ENCODE peak calls at places on chromosomes 3 and 15, in six cellular contexts. H, Y, C, V, E and I are unnamed samples.

GRCh38 chr3:50167069-50167781 is 12.1 kb downstream of the SEMA3F start:
- DNase-seq in E (no peak), V (no peak), H (no peak), Y (no peak), C (no peak), I (no peak)

GRCh38 chr3:61666032-61666431 is 104.7 kb downstream of the PTPRG start:
- DNase-seq in H (no peak), E (no peak), V (no peak), Y (no peak), C (no peak), I (no peak)

GRCh38 chr15:69861331-69862171 is 236.2 kb downstream of the TLE3 start:
- DNase-seq in V (no peak), E (no peak), H (no peak), Y (no peak), C (peak), I (no peak)

GRCh38 chr3:124620600-124621063 is 109.6 kb upstream of the UMPS start:
- DNase-seq in C (no peak), V (no peak), E (peak), Y (no peak), H (no peak), I (no peak)

GRCh38 chr3:155313303-155313702 is 19.8 kb upstream of the STRIT1 start:
- DNase-seq in E (no peak), Y (no peak), V (no peak), H (no peak), C (no peak), I (no peak)

GRCh38 chr3:29429055-29429454 is 148.2 kb downstream of the RBMS3 start:
- DNase-seq in V (no peak), H (no peak), E (no peak), Y (no peak), C (no peak), I (no peak)

GRCh38 chr3:151894219-151894618 is 20.8 kb downstream of the SUCNR1 start:
- DNase-seq in C (no peak), V (no peak), H (no peak), Y (no peak), E (no peak), I (no peak)

GRCh38 chr3:52063026-52063723 is 6.8 kb upstream of the DUSP7 start:
- DNase-seq in H (no peak), V (no peak), E (no peak), Y (no peak), C (no peak), I (no peak)

GRCh38 chr3:59424268-59425010 is 374.6 kb upstream of the CFAP20DC start:
- DNase-seq in Y (no peak), C (no peak), E (no peak), H (no peak), V (no peak), I (no peak)

GRCh38 chr15:52040167-52040900 is 21.3 kb downstream of the MAPK6 start:
- DNase-seq in Y (no peak), H (peak), V (no peak), E (no peak), C (no peak), I (no peak)

GRCh38 chr3:195061756-195062655 is 209.0 kb downstream of the XXYLT1 start:
- DNase-seq in E (no peak), C (peak), H (no peak), V (peak), Y (no peak), I (no peak)

GRCh38 chr15:43939070-43939469 is 112.3 kb downstream of the WDR76 start:
- DNase-seq in Y (no peak), E (no peak), V (no peak), H (no peak), C (no peak), I (no peak)
- TF ChIP-seq CTCF in Y (no peak), E (no peak), V (peak), H (peak), C (no peak), I (no peak)

GRCh38 chr3:44915702-44916438 is 41.5 kb downstream of the TGM4 start:
- DNase-seq in C (no peak), E (no peak), V (no peak), H (no peak), Y (no peak), I (no peak)
- TF ChIP-seq CTCF in C (no peak), E (no peak), V (peak), H (peak), Y (no peak), I (no peak)

GRCh38 chr3:63753995-63754394 is 65.1 kb upstream of the C3orf49 start:
- DNase-seq in Y (no peak), V (no peak), H (no peak), C (no peak), E (no peak), I (no peak)

GRCh38 chr3:63753567-63753966 is 65.5 kb upstream of the C3orf49 start:
- DNase-seq in Y (no peak), C (no peak), E (no peak), H (peak), V (no peak), I (no peak)

GRCh38 chr3:63746211-63746610 is 72.9 kb upstream of the C3orf49 start:
- DNase-seq in V (no peak), C (no peak), E (no peak), Y (no peak), H (no peak), I (no peak)

GRCh38 chr3:63745757-63746156 is 73.3 kb upstream of the C3orf49 start:
- DNase-seq in C (no peak), E (no peak), Y (no peak), V (no peak), H (no peak), I (no peak)

GRCh38 chr3:63751459-63751858 is 67.6 kb upstream of the C3orf49 start:
- DNase-seq in Y (no peak), V (no peak), C (no peak), E (no peak), H (no peak), I (no peak)
- TF ChIP-seq CTCF in Y (no peak), V (no peak), C (no peak), E (no peak), H (no peak), I (no peak)

DNA sequence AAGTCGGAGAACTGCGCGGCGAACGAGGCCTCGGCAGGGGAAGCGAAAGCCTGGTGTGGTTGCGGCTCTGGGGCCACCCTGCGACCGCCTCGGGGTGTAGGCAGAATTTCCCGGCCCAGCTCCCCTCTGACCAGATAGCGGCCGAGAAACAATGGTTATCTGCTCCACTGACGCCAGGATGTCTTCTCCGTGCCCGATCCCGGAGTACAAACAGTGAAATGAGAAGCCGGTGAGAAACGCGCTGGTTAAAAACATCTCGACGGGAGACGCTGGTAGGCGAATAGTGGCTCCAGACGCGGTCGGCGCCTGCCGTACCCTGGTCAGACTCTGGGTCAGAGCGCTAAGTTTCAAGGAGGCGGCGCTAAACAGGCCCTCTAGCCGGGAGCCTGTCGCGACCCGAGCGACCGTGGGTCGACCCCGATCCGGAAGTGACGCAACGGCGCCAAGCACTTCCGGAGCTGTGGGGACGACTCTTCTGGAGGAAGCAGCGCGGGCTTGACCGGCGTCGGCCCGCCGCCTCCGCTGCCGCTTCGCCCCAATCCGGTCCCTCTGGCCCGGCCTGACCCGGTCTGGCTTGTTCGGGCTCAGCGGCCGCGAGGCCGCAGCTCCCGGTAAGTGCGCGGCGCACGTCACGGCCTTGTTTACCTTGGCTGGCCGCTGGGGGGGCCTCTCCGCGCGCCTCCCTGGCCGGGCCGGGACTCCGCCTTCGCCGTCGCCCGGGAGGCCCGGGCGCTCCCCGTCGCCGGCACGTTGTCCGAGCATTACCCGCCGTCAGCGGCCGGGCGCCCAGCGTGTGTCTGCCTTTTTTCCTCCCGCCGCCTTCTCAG is at the start of gene ARIH2:
- DNase-seq in V (peak), C (peak), Y (peak), E (peak), H (peak), I (peak)
- TF ChIP-seq CTCF in V (no peak), C (peak), Y (no peak), E (peak), H (peak), I (no peak)

DNA sequence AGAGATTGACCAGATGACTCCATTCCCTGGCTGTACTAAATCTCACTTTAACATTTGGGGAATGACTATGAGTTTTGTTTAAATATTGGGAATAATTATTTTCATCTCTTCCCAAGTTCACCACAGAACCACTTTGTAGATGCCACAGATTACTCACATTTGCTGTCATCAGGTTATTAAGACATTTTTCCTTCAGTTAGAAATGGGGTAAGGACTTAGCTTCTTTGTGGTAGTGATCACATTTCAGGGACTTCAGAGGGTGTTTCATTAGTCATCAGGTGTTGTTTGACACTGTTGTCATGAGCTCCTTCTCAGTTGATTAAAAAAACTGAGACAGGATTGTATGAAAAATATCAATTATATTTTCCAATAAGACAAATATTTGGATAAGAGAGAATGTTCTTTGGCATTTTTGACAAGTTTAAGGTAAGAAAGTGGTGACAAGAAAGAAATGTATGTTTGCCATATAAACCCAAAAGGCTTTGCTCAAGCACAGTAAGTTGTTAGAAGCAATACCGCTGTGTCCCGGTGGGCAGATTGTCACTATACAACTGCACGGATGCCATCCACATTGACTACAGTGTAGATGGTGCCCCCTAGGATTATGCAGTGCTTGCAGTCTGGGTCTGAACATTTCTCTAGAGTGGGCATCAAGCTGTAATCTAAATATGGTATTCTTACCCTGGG is 22.3 kb downstream of the FBXL2 start:
- DNase-seq in E (no peak), Y (no peak), V (no peak), C (no peak), H (no peak), I (no peak)
- TF ChIP-seq CTCF in E (no peak), Y (no peak), V (no peak), C (no peak), H (no peak), I (no peak)

DNA sequence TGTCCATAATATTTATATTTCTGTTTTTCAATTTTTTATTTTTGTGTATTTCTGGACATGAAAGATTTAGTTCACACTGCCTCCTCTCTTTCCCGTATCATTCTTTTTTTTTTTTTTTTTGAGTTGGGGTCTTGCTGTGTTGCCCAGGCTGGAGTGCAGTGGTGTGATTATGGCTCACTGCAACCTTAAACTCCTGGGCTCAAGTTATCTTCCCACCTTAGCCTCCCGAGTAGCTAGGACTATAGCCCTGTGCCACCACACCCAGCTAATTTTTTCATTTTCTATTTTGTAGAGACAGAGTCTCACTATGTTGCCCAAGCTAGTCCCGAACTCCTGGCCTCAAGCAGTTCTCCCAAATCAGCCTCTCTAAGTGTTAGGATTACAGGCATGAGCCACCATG is 53.6 kb downstream of the PRKCI start:
- DNase-seq in V (no peak), H (no peak), Y (no peak), C (no peak), E (no peak), I (no peak)
- TF ChIP-seq CTCF in V (no peak), H (no peak), Y (no peak), C (no peak), E (no peak), I (no peak)

GRCh38 chr3:66038726-66039589 is at the start of gene MAGI1:
- DNase-seq in C (peak), H (peak), E (peak), Y (peak), V (peak), I (peak)
- TF ChIP-seq CTCF in C (no peak), H (no peak), E (no peak), Y (no peak), V (no peak), I (no peak)

GRCh38 chr3:18127864-18128185 is 297.3 kb downstream of the SATB1 start:
- DNase-seq in C (no peak), E (no peak), Y (no peak), V (no peak), H (no peak), I (no peak)

GRCh38 chr3:18122264-18122663 is 302.9 kb downstream of the SATB1 start:
- DNase-seq in V (no peak), E (no peak), Y (no peak), H (no peak), C (no peak), I (no peak)

GRCh38 chr3:18124501-18124900 is 300.6 kb downstream of the SATB1 start:
- DNase-seq in Y (no peak), V (no peak), E (no peak), H (no peak), C (no peak), I (no peak)

GRCh38 chr3:18126772-18127171 is 298.4 kb downstream of the SATB1 start:
- DNase-seq in V (no peak), C (no peak), Y (no peak), H (no peak), E (no peak), I (no peak)

DNA sequence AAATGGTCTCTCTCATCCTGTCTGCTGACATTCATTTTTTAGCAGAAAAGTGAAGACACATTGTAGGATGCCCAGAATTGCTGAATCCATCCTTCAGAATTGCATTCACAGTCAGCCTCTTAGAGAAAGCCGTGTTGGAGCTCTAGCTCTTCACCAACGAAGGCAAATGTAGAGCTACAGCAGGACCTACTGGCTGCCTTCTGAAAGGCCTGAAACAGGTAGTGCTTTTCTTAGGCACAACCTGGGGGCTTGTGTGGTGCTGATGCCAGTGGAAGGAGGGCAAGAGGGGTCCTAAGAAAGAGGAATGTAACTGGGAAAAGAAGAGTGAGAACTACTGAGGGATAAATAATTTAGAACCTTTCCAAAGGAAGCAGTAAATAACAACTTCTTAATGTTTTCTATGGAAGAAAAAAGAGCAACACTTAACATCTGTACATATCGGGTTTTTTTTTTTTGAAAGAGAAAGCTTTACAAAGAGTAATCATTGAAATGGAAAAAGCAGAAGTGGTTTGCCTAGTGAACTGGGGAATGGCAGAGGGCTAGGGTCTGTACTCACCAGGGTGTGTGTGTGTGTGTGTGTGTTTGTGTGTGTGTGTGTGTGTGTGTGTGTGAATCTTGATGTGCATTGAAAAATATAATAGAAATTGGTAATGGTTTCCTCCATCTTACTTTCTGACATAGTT is 297.8 kb downstream of the SATB1 start:
- DNase-seq in H (no peak), V (no peak), E (no peak), Y (no peak), C (no peak), I (no peak)
- TF ChIP-seq CTCF in H (no peak), V (no peak), E (no peak), Y (no peak), C (no peak), I (no peak)